ENCODE peak calls at places on chromosomes 5 and 9, in four cellular contexts. One of them, this sample, is unnamed.

GRCh38 chr5:39151731-39152130 is 67.6 kb downstream of the FYB1 start:
- DNase-seq in IMR-90: no peak
- DNase-seq in H1: no peak
- DNase-seq in H9: no peak
- DNase-seq in this sample: no peak

GRCh38 chr9:73527521-73527920 is 375.9 kb downstream of the ANXA1 start:
- DNase-seq in IMR-90: no peak
- DNase-seq in H1: no peak
- DNase-seq in H9: no peak
- DNase-seq in this sample: no peak

GRCh38 chr5:100757618-100758017 is 145.5 kb downstream of the ST8SIA4 start:
- DNase-seq in IMR-90: no peak
- DNase-seq in H1: no peak
- DNase-seq in H9: no peak
- DNase-seq in this sample: peak

GRCh38 chr9:71544464-71544863 is 223.8 kb downstream of the CEMIP2 start:
- DNase-seq in IMR-90: no peak
- DNase-seq in H1: no peak
- DNase-seq in H9: no peak
- DNase-seq in this sample: no peak

GRCh38 chr9:90546200-90546599 is 96.4 kb downstream of the DIRAS2 start:
- DNase-seq in IMR-90: peak
- DNase-seq in H1: no peak
- DNase-seq in H9: no peak
- DNase-seq in this sample: peak

GRCh38 chr5:65866837-65867508 is 59.4 kb upstream of the ERBIN start:
- DNase-seq in IMR-90: no peak
- DNase-seq in H1: no peak
- DNase-seq in H9: no peak
- DNase-seq in this sample: no peak

GRCh38 chr5:149153751-149154610 is 12.7 kb downstream of the ABLIM3 start:
- DNase-seq in IMR-90: peak
- DNase-seq in H1: no peak
- DNase-seq in H9: no peak
- DNase-seq in this sample: no peak

GRCh38 chr9:116039893-116040292 is 113.7 kb upstream of the PAPPA start:
- DNase-seq in IMR-90: no peak
- DNase-seq in H1: no peak
- DNase-seq in H9: no peak
- DNase-seq in this sample: no peak

GRCh38 chr9:83977196-83977595 is 2.8 kb downstream of the HNRNPK start:
- DNase-seq in IMR-90: no peak
- DNase-seq in H1: no peak
- DNase-seq in H9: no peak
- DNase-seq in this sample: no peak

GRCh38 chr9:72256912-72257311 is 107.7 kb downstream of the GDA start:
- DNase-seq in IMR-90: no peak
- DNase-seq in H1: no peak
- DNase-seq in H9: peak
- DNase-seq in this sample: peak

GRCh38 chr5:168353216-168353957 is 61.9 kb downstream of the WWC1 start:
- DNase-seq in IMR-90: peak
- DNase-seq in H1: no peak
- DNase-seq in H9: no peak
- DNase-seq in this sample: no peak

GRCh38 chr9:128555180-128555721 is 2.9 kb downstream of the SPTAN1 start:
- DNase-seq in IMR-90: peak
- DNase-seq in H1: no peak
- DNase-seq in H9: peak
- DNase-seq in this sample: peak

GRCh38 chr9:131627846-131628820 is 82.8 kb downstream of the PRRT1B start:
- DNase-seq in IMR-90: peak
- DNase-seq in H1: no peak
- DNase-seq in H9: no peak
- DNase-seq in this sample: no peak

GRCh38 chr5:102314328-102314727 is 18.2 kb upstream of the SLCO4C1 start:
- DNase-seq in IMR-90: no peak
- DNase-seq in H1: no peak
- DNase-seq in H9: no peak
- DNase-seq in this sample: no peak

GRCh38 chr5:73816656-73817420 is 190.8 kb downstream of the ARHGEF28 start:
- DNase-seq in IMR-90: peak
- DNase-seq in H1: no peak
- DNase-seq in H9: no peak
- DNase-seq in this sample: no peak

GRCh38 chr9:110028281-110029075 is 179.5 kb downstream of the C9orf152 start:
- DNase-seq in IMR-90: no peak
- DNase-seq in H1: no peak
- DNase-seq in H9: no peak
- DNase-seq in this sample: no peak

GRCh38 chr9:16755467-16755866 is 115.0 kb downstream of the BNC2 start:
- DNase-seq in IMR-90: no peak
- DNase-seq in H1: no peak
- DNase-seq in H9: no peak
- DNase-seq in this sample: no peak
- H3K4ac ChIP-seq in IMR-90: no peak
- H3K4ac ChIP-seq in H1: no peak
- H3K4ac ChIP-seq in H9: no peak
- H3K4ac ChIP-seq in this sample: no peak

DNA sequence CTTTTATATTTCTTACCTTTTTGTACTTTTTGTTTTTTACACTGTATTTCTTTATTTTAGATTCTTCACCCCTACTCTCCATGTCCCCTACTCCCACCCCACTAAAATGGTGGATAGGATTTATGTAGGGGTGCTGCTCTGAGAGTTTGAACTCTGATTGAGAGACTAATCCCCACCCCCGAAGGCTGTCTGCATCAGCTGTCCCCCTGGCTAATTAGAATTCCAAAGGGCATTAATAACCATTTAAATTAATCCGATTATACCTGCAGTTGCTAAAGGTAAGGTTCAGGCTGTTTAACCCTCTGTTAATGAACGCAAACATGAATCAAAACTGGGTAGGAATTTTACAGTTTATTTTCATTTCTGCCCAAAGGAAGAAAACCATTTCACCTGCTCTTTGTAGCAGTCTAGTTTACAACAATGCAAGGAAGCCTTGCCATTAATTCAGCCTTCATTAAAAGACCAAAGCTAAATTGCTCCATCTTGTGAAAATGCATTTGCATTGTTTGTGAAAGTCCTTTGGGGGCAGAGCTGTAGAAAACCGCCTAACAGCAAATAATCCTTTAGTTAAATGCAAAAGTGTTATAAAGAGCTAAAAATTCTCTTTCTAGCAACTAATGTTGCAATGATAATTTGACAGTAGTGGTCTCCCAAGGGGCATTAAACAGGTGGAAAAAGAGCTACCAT is 71.2 kb downstream of the ZCCHC7 start:
- DNase-seq in IMR-90: no peak
- DNase-seq in H1: no peak
- DNase-seq in H9: no peak
- DNase-seq in this sample: no peak
- H3K9ac ChIP-seq in IMR-90: no peak
- H3K9ac ChIP-seq in H1: no peak
- H3K9ac ChIP-seq in H9: no peak
- H3K9ac ChIP-seq in this sample: no peak

GRCh38 chr9:35923927-35924763 is 14.9 kb downstream of the SPAAR start:
- DNase-seq in IMR-90: peak
- DNase-seq in H1: no peak
- DNase-seq in H9: no peak
- DNase-seq in this sample: no peak
- H3K56ac ChIP-seq in IMR-90: peak
- H3K56ac ChIP-seq in H1: no peak
- H3K56ac ChIP-seq in H9: no peak
- H3K56ac ChIP-seq in this sample: no peak

GRCh38 chr9:109012009-109012875 is 1.1 kb downstream of the CTNNAL1 start:
- DNase-seq in IMR-90: peak
- DNase-seq in H1: no peak
- DNase-seq in H9: peak
- DNase-seq in this sample: peak
- H3K4ac ChIP-seq in IMR-90: peak
- H3K4ac ChIP-seq in H1: no peak
- H3K4ac ChIP-seq in H9: no peak
- H3K4ac ChIP-seq in this sample: no peak

GRCh38 chr9:98253563-98253962 is 1.9 kb downstream of the TBC1D2 start:
- DNase-seq in IMR-90: no peak
- DNase-seq in H1: no peak
- DNase-seq in H9: no peak
- DNase-seq in this sample: no peak

GRCh38 chr9:98248737-98249474 is 6.5 kb downstream of the TBC1D2 start:
- DNase-seq in IMR-90: peak
- DNase-seq in H1: no peak
- DNase-seq in H9: no peak
- DNase-seq in this sample: no peak

GRCh38 chr9:98249774-98250173 is 5.7 kb downstream of the TBC1D2 start:
- DNase-seq in IMR-90: no peak
- DNase-seq in H1: no peak
- DNase-seq in H9: no peak
- DNase-seq in this sample: no peak

GRCh38 chr9:98254236-98255063 is 999 bp downstream of the TBC1D2 start:
- DNase-seq in IMR-90: no peak
- DNase-seq in H1: no peak
- DNase-seq in H9: no peak
- DNase-seq in this sample: no peak

GRCh38 chr9:98251554-98251953 is 3.9 kb downstream of the TBC1D2 start:
- DNase-seq in IMR-90: peak
- DNase-seq in H1: no peak
- DNase-seq in H9: no peak
- DNase-seq in this sample: no peak
- H3K9ac ChIP-seq in IMR-90: no peak
- H3K9ac ChIP-seq in H1: no peak
- H3K9ac ChIP-seq in H9: no peak
- H3K9ac ChIP-seq in this sample: no peak

DNA sequence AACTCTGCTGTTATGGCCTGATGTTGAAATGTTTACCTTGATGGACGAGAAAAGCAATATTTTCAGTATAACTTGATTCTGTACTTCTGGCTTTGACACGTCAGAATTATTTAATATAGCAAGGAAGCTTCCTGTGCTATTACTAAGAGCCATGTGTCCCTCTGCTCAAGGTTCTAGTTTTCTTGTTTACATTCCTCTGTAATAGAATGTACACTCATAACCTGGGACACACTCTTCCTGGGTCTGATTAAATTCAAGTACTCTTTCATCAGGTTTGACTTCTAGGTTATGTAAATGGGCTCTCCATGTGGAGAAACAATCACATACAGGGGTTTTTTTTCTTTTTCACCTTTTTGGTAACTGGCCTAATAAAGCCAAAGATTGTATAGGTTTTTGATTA is 33.1 kb downstream of the GTF3C4 start:
- DNase-seq in IMR-90: peak
- DNase-seq in H1: no peak
- DNase-seq in H9: no peak
- DNase-seq in this sample: no peak
- H3K56ac ChIP-seq in IMR-90: no peak
- H3K56ac ChIP-seq in H1: no peak
- H3K56ac ChIP-seq in H9: no peak
- H3K56ac ChIP-seq in this sample: no peak

GRCh38 chr9:105172393-105172792 is 72.1 kb upstream of the SLC44A1 start:
- DNase-seq in IMR-90: no peak
- DNase-seq in H1: no peak
- DNase-seq in H9: no peak
- DNase-seq in this sample: no peak
- H3K4ac ChIP-seq in IMR-90: no peak
- H3K4ac ChIP-seq in H1: no peak
- H3K4ac ChIP-seq in H9: no peak
- H3K4ac ChIP-seq in this sample: peak

This sample was measured in mesendoderm.